ENCODE peak calls at places on chromosomes 16 and 17, in ten cellular contexts. K is Peyer's patch, N is transverse colon, V is IMR-90, C is esophagus squamous epithelium, F is stomach, B is gastrocnemius medialis, M is A549, I is tibial nerve, H is uterus. Y is an unnamed sample.

GRCh38 chr17:28216528-28216927 is 102.5 kb upstream of the TMEM97 start:
- DNase-seq in K (no peak), N (no peak), V (peak), C (no peak), F (no peak), B (no peak), M (no peak), I (no peak), H (no peak), Y (no peak)

GRCh38 chr17:2624292-2624731 is 30.9 kb downstream of the PAFAH1B1 start:
- DNase-seq in K (peak), N (no peak), V (no peak), C (no peak), F (no peak), B (no peak), M (no peak), I (no peak), H (no peak), Y (no peak)

GRCh38 chr17:40966848-40967247 is at the start of gene KRT39:
- DNase-seq in K (no peak), N (no peak), V (no peak), C (no peak), F (no peak), B (no peak), M (no peak), I (no peak), H (no peak), Y (no peak)

GRCh38 chr17:72640415-72641165 is 451.9 kb downstream of the SLC39A11 start:
- DNase-seq in K (no peak), N (peak), V (no peak), C (no peak), F (peak), B (no peak), M (no peak), I (no peak), H (no peak), Y (no peak)

GRCh38 chr16:67326472-67327309 is at the start of the genes KCTD19 and LRRC36:
- DNase-seq in K (peak), N (peak), V (no peak), C (no peak), F (peak), B (peak), M (peak), I (no peak), H (peak), Y (no peak)

GRCh38 chr17:82884923-82885322 is 45.1 kb upstream of the ZNF750 start:
- DNase-seq in K (peak), N (peak), V (no peak), C (no peak), F (no peak), B (no peak), M (no peak), I (no peak), H (no peak), Y (no peak)

GRCh38 chr16:25108054-25108453 is 3.5 kb upstream of the LCMT1 start:
- DNase-seq in K (peak), N (peak), V (no peak), C (no peak), F (no peak), B (no peak), M (no peak), I (no peak), H (no peak), Y (no peak)

GRCh38 chr17:39813631-39814030 is 50.5 kb downstream of the IKZF3 start:
- DNase-seq in K (peak), N (no peak), V (no peak), C (no peak), F (no peak), B (no peak), M (no peak), I (no peak), H (no peak), Y (no peak)

GRCh38 chr16:54936979-54937672 is 6.5 kb downstream of the IRX5 start:
- DNase-seq in K (no peak), N (no peak), V (no peak), C (no peak), F (no peak), B (no peak), M (peak), I (no peak), H (no peak), Y (no peak)

GRCh38 chr17:63647065-63647725 is 25.0 kb downstream of the MAP3K3 start:
- DNase-seq in K (no peak), N (no peak), V (peak), C (no peak), F (no peak), B (no peak), M (no peak), I (no peak), H (no peak), Y (no peak)

GRCh38 chr17:11238710-11239109 is 2.3 kb upstream of the SHISA6 start:
- DNase-seq in K (no peak), N (no peak), V (no peak), C (no peak), F (no peak), B (no peak), M (no peak), I (no peak), H (no peak), Y (no peak)

GRCh38 chr16:75044800-75045361 is 46.1 kb downstream of the ZNRF1 start:
- DNase-seq in K (no peak), N (no peak), V (no peak), C (no peak), F (no peak), B (peak), M (no peak), I (peak), H (peak), Y (no peak)

GRCh38 chr17:33044771-33045170 is 53.1 kb downstream of the SPACA3 start:
- DNase-seq in K (no peak), N (no peak), V (no peak), C (no peak), F (no peak), B (no peak), M (no peak), I (no peak), H (no peak), Y (no peak)

GRCh38 chr16:2825899-2826298 is 4.2 kb upstream of the ZG16B start:
- DNase-seq in K (no peak), N (peak), V (no peak), C (no peak), F (no peak), B (no peak), M (no peak), I (peak), H (no peak), Y (no peak)

GRCh38 chr16:50469121-50469743 is 79.0 kb upstream of the NKD1 start:
- DNase-seq in K (no peak), N (no peak), V (no peak), C (no peak), F (no peak), B (no peak), M (no peak), I (no peak), H (no peak), Y (no peak)

GRCh38 chr16:10405386-10405939 is 19.6 kb downstream of the ATF7IP2 start:
- DNase-seq in K (no peak), N (no peak), V (peak), C (no peak), F (no peak), B (no peak), M (no peak), I (no peak), H (no peak), Y (no peak)

GRCh38 chr17:48259710-48260291 is 152.2 kb downstream of the SNX11 start:
- DNase-seq in K (no peak), N (no peak), V (peak), C (no peak), F (no peak), B (no peak), M (peak), I (no peak), H (no peak), Y (no peak)

DNA sequence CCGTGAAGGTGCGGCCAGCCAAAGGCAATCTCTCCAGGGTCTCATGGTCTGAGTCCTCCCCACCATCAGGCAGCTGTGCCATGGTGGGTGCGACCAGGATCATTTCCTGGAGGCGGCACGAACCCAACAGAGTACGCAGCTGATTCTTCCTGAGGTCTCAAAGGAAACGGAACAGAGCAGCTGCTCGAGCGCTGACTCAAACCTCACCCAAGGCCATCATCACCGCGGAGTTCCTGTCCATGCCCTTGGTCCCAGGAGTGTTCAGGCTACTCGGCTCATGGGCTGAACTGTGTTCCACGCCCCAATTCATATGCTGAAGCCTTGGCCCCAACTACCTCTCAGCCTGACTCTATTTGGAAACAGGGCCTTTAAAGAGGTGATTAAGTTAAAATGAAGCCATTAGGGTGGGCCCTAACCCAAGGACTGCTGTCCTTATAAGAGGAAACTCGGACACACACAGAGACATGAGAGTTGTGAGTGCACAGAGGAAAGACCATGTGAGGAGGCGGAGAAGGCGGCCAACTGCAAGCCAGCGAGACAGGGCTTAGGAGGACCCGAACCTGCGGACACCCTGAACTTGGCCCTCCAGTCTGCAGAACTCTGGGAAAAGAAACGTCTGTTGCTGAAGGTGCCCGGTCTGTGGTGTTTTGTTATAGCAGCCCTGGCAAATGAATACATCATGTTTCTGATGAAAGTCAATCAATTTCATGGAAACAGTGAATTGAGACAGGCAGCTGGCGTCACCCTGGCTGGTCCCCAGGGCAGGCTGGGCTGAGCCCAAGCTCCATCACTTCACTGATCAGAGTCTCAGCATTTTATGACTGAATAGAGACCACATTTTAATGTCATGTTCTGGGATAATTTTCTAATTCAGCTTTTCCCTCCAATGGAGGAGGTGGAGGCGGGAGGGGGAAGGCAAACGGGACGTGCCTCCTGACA is 13.7 kb downstream of the MXRA7 start:
- DNase-seq in K (peak), N (no peak), V (no peak), C (no peak), F (no peak), B (peak), M (no peak), I (no peak), H (no peak), Y (no peak)
- H3K4me3 ChIP-seq in K (no peak), N (no peak), V (no peak), C (no peak), F (no peak), B (no peak), M (no peak), I (no peak), H (no peak), Y (peak)

GRCh38 chr17:38562903-38563302 is 42.8 kb downstream of the SRCIN1 start:
- DNase-seq in K (no peak), N (no peak), V (no peak), C (no peak), F (no peak), B (no peak), M (no peak), I (no peak), H (no peak), Y (no peak)
- H3K27ac ChIP-seq in K (no peak), N (no peak), V (no peak), C (no peak), F (no peak), B (no peak), M (no peak), I (no peak), H (no peak), Y (no peak)

GRCh38 chr17:19867654-19868395 is at the start of gene ULK2:
- DNase-seq in K (no peak), N (peak), V (peak), C (no peak), F (peak), B (no peak), M (peak), I (no peak), H (peak), Y (no peak)

DNA sequence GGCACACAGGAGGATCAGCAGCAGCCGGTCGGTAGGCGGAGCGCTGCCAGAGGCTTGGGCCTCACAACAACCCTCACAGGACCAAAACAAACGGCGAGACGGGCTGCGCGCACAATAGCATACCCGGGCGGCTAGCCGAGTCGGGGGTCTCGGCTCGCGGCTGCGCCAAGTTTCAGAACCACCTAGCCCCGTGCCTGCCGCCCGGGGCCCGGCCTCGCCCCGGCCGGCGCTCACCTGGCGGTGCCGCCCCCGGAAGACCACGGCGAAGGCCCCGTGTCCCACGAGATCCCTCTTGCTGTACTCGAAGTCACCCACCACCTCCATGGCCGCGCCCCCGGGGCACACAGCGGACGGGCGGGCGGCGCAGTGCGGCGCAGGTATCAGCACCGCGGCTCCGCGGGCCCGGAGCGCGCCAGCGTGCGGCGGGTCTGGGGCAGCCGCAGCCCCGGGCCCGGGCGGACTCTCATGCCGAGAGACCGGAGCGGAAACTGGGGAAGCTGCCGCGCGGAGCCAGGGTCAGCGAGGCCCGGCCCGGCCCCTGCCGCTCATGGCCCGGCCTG is 562 bp downstream of the ULK2 start:
- DNase-seq in K (peak), N (peak), V (peak), C (no peak), F (peak), B (peak), M (peak), I (peak), H (peak), Y (no peak)
- TF ChIP-seq POLR2A in K (no peak), N (peak), V (no peak), C (no peak), F (no peak), B (no peak), M (peak), I (peak), H (no peak), Y (no peak)

DNA sequence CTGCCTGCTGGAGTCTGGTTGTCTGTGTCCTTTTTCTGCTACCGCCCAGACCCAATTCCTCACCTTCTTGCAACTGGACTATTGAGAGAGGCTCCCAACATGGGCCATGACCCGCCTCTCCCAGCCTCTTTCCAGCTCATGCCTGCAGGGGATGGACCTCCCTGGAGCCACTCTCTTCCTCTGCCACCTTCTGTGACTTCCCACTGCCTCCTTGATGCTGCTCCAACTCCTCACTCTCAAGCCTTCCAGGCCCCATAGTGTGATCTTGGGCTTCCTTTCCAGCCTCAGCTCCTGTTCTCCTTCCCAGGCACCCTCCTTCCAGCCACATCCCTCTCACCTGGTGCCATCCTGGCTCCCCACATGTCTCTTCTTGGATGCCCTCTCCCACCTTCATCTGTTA is 11.1 kb downstream of the ZNF768 start:
- DNase-seq in K (no peak), N (no peak), V (no peak), C (no peak), F (no peak), B (no peak), M (no peak), I (no peak), H (no peak), Y (no peak)
- H3K4me3 ChIP-seq in K (no peak), N (no peak), V (no peak), C (no peak), F (no peak), B (no peak), M (no peak), I (no peak), H (no peak), Y (no peak)

GRCh38 chr17:75970011-75970523 is 8.9 kb downstream of the ACOX1 start:
- DNase-seq in K (no peak), N (no peak), V (peak), C (no peak), F (no peak), B (no peak), M (no peak), I (no peak), H (no peak), Y (no peak)
- H3K27ac ChIP-seq in K (no peak), N (no peak), V (no peak), C (peak), F (peak), B (peak), M (no peak), I (peak), H (no peak), Y (no peak)

GRCh38 chr17:76078859-76079576 is at the start of gene ZACN:
- DNase-seq in K (no peak), N (no peak), V (no peak), C (no peak), F (no peak), B (no peak), M (no peak), I (no peak), H (no peak), Y (no peak)
- TF ChIP-seq POLR2A in K (no peak), N (no peak), V (no peak), C (no peak), F (no peak), B (no peak), M (no peak), I (no peak), H (no peak), Y (no peak)

GRCh38 chr16:29009838-29010166 is 24.9 kb downstream of the LAT start:
- DNase-seq in K (no peak), N (no peak), V (no peak), C (no peak), F (no peak), B (no peak), M (no peak), I (no peak), H (no peak), Y (no peak)
- H3K4me3 ChIP-seq in K (no peak), N (no peak), V (no peak), C (no peak), F (no peak), B (no peak), M (no peak), I (no peak), H (no peak), Y (no peak)

DNA sequence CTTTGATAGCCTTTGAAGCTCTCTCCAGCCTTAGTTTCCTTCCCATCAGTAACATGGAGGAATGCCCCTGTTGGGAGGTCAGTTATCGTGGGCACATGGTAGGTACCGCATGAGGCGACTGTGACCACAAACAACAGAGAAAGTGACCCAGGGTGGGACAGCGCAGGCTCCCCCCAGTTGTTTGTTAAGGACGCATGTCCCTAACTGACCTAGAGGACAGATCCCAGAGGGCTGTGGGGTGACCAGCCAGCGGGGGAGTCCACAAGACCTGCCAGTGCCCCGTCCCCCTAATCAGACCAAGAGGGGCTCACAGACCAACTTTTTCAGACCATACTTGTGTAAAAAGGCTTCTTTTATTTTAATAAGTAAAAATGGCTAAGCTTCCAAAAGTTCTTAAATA is 22.3 kb downstream of the KATNB1 start:
- DNase-seq in K (no peak), N (no peak), V (no peak), C (no peak), F (no peak), B (no peak), M (no peak), I (no peak), H (no peak), Y (no peak)
- H3K27ac ChIP-seq in K (no peak), N (no peak), V (no peak), C (peak), F (no peak), B (no peak), M (peak), I (peak), H (peak), Y (no peak)

GRCh38 chr17:75524971-75525805 is at the start of gene LLGL2:
- DNase-seq in K (peak), N (peak), V (peak), C (peak), F (peak), B (no peak), M (peak), I (peak), H (peak), Y (no peak)
- TF ChIP-seq POLR2A in K (peak), N (peak), V (no peak), C (peak), F (no peak), B (no peak), M (peak), I (peak), H (peak), Y (no peak)

DNA sequence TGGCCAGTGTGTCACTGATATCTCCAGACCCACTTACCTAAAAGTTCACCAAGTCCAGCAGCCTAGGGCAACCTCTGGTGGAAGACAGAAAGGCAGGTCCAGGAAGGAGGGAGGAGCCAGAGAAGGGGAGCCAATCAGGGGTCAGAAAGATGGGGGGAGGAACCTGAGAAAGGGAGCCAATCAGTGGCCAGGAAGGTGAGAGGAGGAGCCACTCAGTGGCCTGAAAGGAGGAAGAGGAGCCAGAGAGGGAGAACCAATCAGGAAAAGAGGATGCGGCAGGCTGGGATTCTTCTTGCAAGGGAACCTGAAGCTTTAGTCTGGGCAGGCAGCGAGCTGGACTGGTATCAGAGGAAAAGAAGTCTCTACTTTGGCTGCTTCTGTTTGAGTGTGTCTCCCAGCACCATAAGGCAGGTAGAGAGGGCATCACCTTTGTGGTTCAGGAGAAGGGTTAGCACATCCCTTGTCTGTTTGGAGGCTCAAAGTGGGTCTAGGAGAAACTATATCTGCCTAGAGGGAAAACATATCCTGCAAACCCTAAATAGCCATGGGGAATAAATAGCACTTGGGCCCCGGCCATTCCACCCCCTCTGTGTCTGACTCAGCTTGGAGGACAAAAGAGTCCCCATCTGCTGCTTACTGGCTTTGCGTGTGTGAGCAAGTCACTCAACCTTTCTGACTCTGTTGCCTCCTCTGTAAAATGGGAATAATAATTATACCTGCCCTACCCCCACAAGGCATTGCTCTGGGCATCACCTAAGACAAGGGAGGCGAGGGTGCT is 43.4 kb upstream of the CRHR1 start:
- DNase-seq in K (no peak), N (no peak), V (peak), C (no peak), F (no peak), B (peak), M (peak), I (no peak), H (no peak), Y (no peak)
- H3K4me3 ChIP-seq in K (no peak), N (no peak), V (no peak), C (no peak), F (no peak), B (no peak), M (no peak), I (no peak), H (no peak), Y (no peak)

Y was measured in vagina.